ENCODE peak calls at places on chromosomes 11 and 22, in six cellular contexts. T, Z, X, A, V and O are unnamed samples.

GRCh38 chr11:19603771-19604170 is 108.9 kb upstream of the NAV2 start:
- DNase-seq in T (no peak), Z (no peak), X (no peak), A (no peak), V (no peak), O (no peak)

GRCh38 chr22:36938028-36938425 is 24.6 kb downstream of the CSF2RB start:
- DNase-seq in T (no peak), Z (no peak), X (no peak), A (no peak), V (no peak), O (no peak)

GRCh38 chr22:24186892-24187670 is 5.8 kb downstream of the SUSD2 start:
- DNase-seq in T (no peak), Z (no peak), X (no peak), A (no peak), V (no peak), O (no peak)

GRCh38 chr22:16699336-16699735 is 106.7 kb upstream of the CCT8L2 start:
- DNase-seq in T (no peak), Z (no peak), X (no peak), A (no peak), V (no peak), O (no peak)

GRCh38 chr22:49770454-49771265 is 57.0 kb downstream of the BRD1 start:
- DNase-seq in T (no peak), Z (no peak), X (no peak), A (no peak), V (no peak), O (no peak)

GRCh38 chr11:9615031-9615451 is 41.6 kb downstream of the WEE1 start:
- DNase-seq in T (no peak), Z (no peak), X (no peak), A (no peak), V (no peak), O (no peak)

GRCh38 chr11:134244593-134244992 is 8.6 kb downstream of the THYN1 start:
- DNase-seq in T (no peak), Z (peak; percentile 25), X (no peak), A (no peak), V (no peak), O (no peak)

GRCh38 chr11:133898770-133899115 is 53.4 kb upstream of the SPATA19 start:
- DNase-seq in T (no peak), Z (no peak), X (no peak), A (no peak), V (no peak), O (no peak)

GRCh38 chr22:19448076-19448607 is 631 bp upstream of the C22orf39 start:
- DNase-seq in T (no peak), Z (peak; percentile 93), X (no peak), A (no peak), V (peak; percentile 35), O (no peak)

GRCh38 chr22:41966607-41967240 is 2.5 kb upstream of the SEPTIN3 start:
- DNase-seq in T (no peak), Z (peak; percentile 92), X (peak; percentile 40), A (no peak), V (peak; percentile 58), O (no peak)

GRCh38 chr11:117796456-117797428 is at the start of gene DSCAML1:
- DNase-seq in T (peak; percentile 39), Z (no peak), X (peak; percentile 66), A (no peak), V (peak; percentile 63), O (no peak)

GRCh38 chr22:32842486-32842885 is 41.0 kb downstream of the TIMP3 start:
- DNase-seq in T (no peak), Z (peak; percentile 56), X (no peak), A (no peak), V (no peak), O (no peak)

GRCh38 chr11:10628506-10629236 is 60.2 kb upstream of the LYVE1 start:
- DNase-seq in T (no peak), Z (no peak), X (no peak), A (no peak), V (no peak), O (no peak)

GRCh38 chr11:86910592-86910991 is 44.6 kb downstream of the FZD4 start:
- DNase-seq in T (no peak), Z (peak; percentile 39), X (no peak), A (no peak), V (no peak), O (no peak)